ENCODE peak calls at places on chromosomes 11 and 22, in ten cellular contexts. H is stimulated activated CD8-positive, alpha-beta memory T cell treated with anti-CD3 and anti-CD28 coated beads, Interleukin-2, amount 100 ng/mL, for 1 hour; Z is mucosa of descending colon; E is heart right ventricle; S is GOT3; I is AML-193; P is nephron progenitor cell; O is PC-3; T is stimulated activated CD4-positive, alpha-beta T cell treated with anti-CD3 and anti-CD28 coated beads, Interleukin-2, amount 100 ng/mL, for 48 hours; C is AG08395. U is an unnamed sample.

GRCh38 chr11:44138286-44138685 is 42.8 kb downstream of the EXT2 start:
- DNase-seq in H (no peak), Z (no peak), E (no peak), S (no peak), I (no peak), P (no peak), O (peak), T (no peak), C (no peak), U (no peak)

GRCh38 chr11:77710358-77710757 is 72.8 kb upstream of the CLNS1A start:
- DNase-seq in H (no peak), Z (no peak), E (no peak), S (no peak), I (no peak), P (no peak), O (peak), T (no peak), C (no peak), U (no peak)

GRCh38 chr11:122765487-122766131 is 72.7 kb upstream of the CRTAM start:
- DNase-seq in H (no peak), Z (no peak), E (no peak), S (no peak), I (no peak), P (no peak), O (no peak), T (no peak), C (no peak), U (no peak)

GRCh38 chr22:49211176-49211575 is 616.5 kb downstream of the BRD1 start:
- DNase-seq in H (no peak), Z (no peak), E (no peak), S (no peak), I (no peak), P (no peak), O (no peak), T (no peak), C (no peak), U (no peak)

GRCh38 chr11:66554602-66555001 is 7.9 kb downstream of the ACTN3 start:
- DNase-seq in H (no peak), Z (no peak), E (no peak), S (no peak), I (no peak), P (no peak), O (no peak), T (no peak), C (no peak), U (no peak)

GRCh38 chr11:128052912-128053641 is 534.3 kb downstream of the ETS1 start:
- DNase-seq in H (no peak), Z (no peak), E (no peak), S (no peak), I (peak), P (no peak), O (peak), T (no peak), C (peak), U (peak)

GRCh38 chr11:46524201-46524600 is 69.6 kb downstream of the AMBRA1 start:
- DNase-seq in H (no peak), Z (peak), E (no peak), S (no peak), I (no peak), P (no peak), O (no peak), T (no peak), C (no peak), U (no peak)

GRCh38 chr11:72039108-72039850 is 40.6 kb downstream of the IL18BP start:
- DNase-seq in H (no peak), Z (peak), E (no peak), S (no peak), I (no peak), P (peak), O (no peak), T (no peak), C (peak), U (no peak)

GRCh38 chr11:19087658-19088057 is 27.1 kb upstream of the MRGPRX2 start:
- DNase-seq in H (no peak), Z (no peak), E (no peak), S (no peak), I (no peak), P (no peak), O (peak), T (no peak), C (peak), U (peak)

GRCh38 chr22:34099278-34099677 is 179.0 kb upstream of the LARGE1 start:
- DNase-seq in H (no peak), Z (no peak), E (no peak), S (no peak), I (no peak), P (no peak), O (no peak), T (no peak), C (no peak), U (no peak)

U was measured in GM04504.